ENCODE peak calls at places on chromosomes 6 and 20, in five cellular contexts. K is left ventricle myocardium inferior, A is GM12878, J is NB4, Z is fibroblast of the aortic adventitia. G is an unnamed sample.

GRCh38 chr6:73722318-73723060 is 26.5 kb downstream of the CD109 start:
- DNase-seq in Z (peak; percentile 80), A (peak; percentile 46), J (no peak), K (no peak), G (peak; percentile 75)

GRCh38 chr6:45812937-45813336 is 202.7 kb downstream of the CLIC5 start:
- DNase-seq in K (no peak), J (no peak), Z (peak; percentile 42), A (no peak), G (peak; percentile 35)

GRCh38 chr6:72418495-72418894 is 203.4 kb upstream of the KCNQ5 start:
- DNase-seq in K (no peak), A (no peak), Z (peak; percentile 51), J (no peak), G (peak; percentile 38)

GRCh38 chr6:158863646-158864045 is 44.5 kb upstream of the EZR start:
- DNase-seq in J (no peak), K (no peak), A (no peak), Z (peak; percentile 33), G (no peak)

GRCh38 chr6:100257661-100258395 is 206.9 kb downstream of the SIM1 start:
- DNase-seq in A (peak; percentile 11), Z (peak; percentile 57), K (no peak), J (peak; percentile 63), G (peak; percentile 71)

GRCh38 chr6:111677186-111677990 is 71.7 kb upstream of the TRAF3IP2 start:
- DNase-seq in K (no peak), Z (no peak), A (no peak), J (no peak), G (no peak)

GRCh38 chr6:108260126-108260808 is 573 bp downstream of the SNX3 start:
- DNase-seq in J (peak; percentile 67), A (peak; percentile 25), K (peak; percentile 32), Z (peak; percentile 65), G (peak; percentile 60)

GRCh38 chr6:38261626-38262025 is 378.1 kb downstream of the BTBD9 start:
- DNase-seq in J (no peak), K (no peak), Z (no peak), A (no peak), G (no peak)

GRCh38 chr6:114080891-114081510 is 110.1 kb upstream of the HDAC2 start:
- DNase-seq in A (no peak), J (peak; percentile 21), Z (no peak), K (no peak), G (no peak)

GRCh38 chr6:39440039-39440426 is 117.5 kb upstream of the KCNK16 start:
- DNase-seq in Z (no peak), A (no peak), K (no peak), J (no peak), G (peak; percentile 26)

GRCh38 chr20:2625062-2625461 is 27.4 kb upstream of the NOP56 start:
- DNase-seq in A (no peak), Z (no peak), J (no peak), K (no peak), G (no peak)

GRCh38 chr6:73830119-73830518 is 134.1 kb downstream of the CD109 start:
- DNase-seq in Z (no peak), J (no peak), A (no peak), K (no peak), G (no peak)

GRCh38 chr6:142833054-142833453 is 111.9 kb downstream of the HIVEP2 start:
- DNase-seq in J (peak; percentile 49), Z (peak; percentile 88), A (no peak), K (no peak), G (peak; percentile 90)

GRCh38 chr20:25275813-25276532 is 28.1 kb downstream of the PYGB start:
- DNase-seq in A (no peak), K (peak; percentile 14), Z (no peak), J (no peak), G (no peak)

GRCh38 chr20:50400705-50401045 is 109.5 kb upstream of the PTPN1 start:
- DNase-seq in A (no peak), K (no peak), J (no peak), Z (no peak), G (no peak)

GRCh38 chr20:21182832-21183563 is 57.1 kb downstream of the KIZ start:
- DNase-seq in J (peak; percentile 77), A (no peak), K (no peak), Z (peak; percentile 82), G (peak; percentile 81)

GRCh38 chr20:841568-842546 is 8.3 kb downstream of the FAM110A start:
- DNase-seq in Z (no peak), A (no peak), J (no peak), K (no peak), G (no peak)

GRCh38 chr20:62616728-62617621 is 25.3 kb upstream of the SLCO4A1 start:
- DNase-seq in Z (peak; percentile 57), A (no peak), K (peak; percentile 75), J (peak; percentile 97), G (peak; percentile 70)

GRCh38 chr6:111478064-111478476 is 4.9 kb downstream of the REV3L start:
- DNase-seq in Z (peak; percentile 49), A (no peak), J (no peak), K (no peak), G (peak; percentile 52)

GRCh38 chr6:89895273-89895874 is 1.1 kb downstream of the GJA10 start:
- DNase-seq in J (peak; percentile 55), K (no peak), A (no peak), Z (peak; percentile 53), G (peak; percentile 77)

GRCh38 chr6:160462551-160463109 is 114.5 kb downstream of the SLC22A3 start:
- DNase-seq in Z (peak; percentile 81), J (peak; percentile 90), K (no peak), A (peak; percentile 69), G (peak; percentile 92)

GRCh38 chr6:163994566-163994965 is 580.0 kb downstream of the QKI start:
- DNase-seq in J (no peak), Z (no peak), K (no peak), A (no peak), G (no peak)

GRCh38 chr6:19153270-19153980 is 683.7 kb upstream of the ID4 start:
- DNase-seq in A (no peak), J (no peak), Z (peak; percentile 34), K (peak; percentile 13), G (peak; percentile 65)

GRCh38 chr20:52242237-52243230 is 51.0 kb upstream of the ZFP64 start:
- DNase-seq in K (no peak), Z (peak; percentile 41), J (peak; percentile 15), A (no peak), G (peak; percentile 37)

GRCh38 chr6:137602311-137602710 is 108.1 kb upstream of the OLIG3 start:
- DNase-seq in K (no peak), A (no peak), Z (no peak), J (no peak), G (no peak)

GRCh38 chr20:63248835-63249591 is 5.2 kb downstream of the NKAIN4 start:
- DNase-seq in K (no peak), Z (no peak), J (no peak), A (no peak), G (no peak)

GRCh38 chr20:17586250-17586649 is 16.4 kb downstream of the DSTN start:
- DNase-seq in J (no peak), Z (no peak), A (no peak), K (no peak), G (no peak)

GRCh38 chr6:11367638-11368199 is 135.3 kb upstream of the NEDD9 start:
- DNase-seq in A (no peak), K (no peak), Z (no peak), J (no peak), G (no peak)

GRCh38 chr6:63802606-63803206 is 167.1 kb downstream of the PHF3 start:
- DNase-seq in K (no peak), Z (peak; percentile 64), J (peak; percentile 48), A (no peak), G (peak; percentile 65)

GRCh38 chr6:157557541-157557940 is 176.6 kb downstream of the ZDHHC14 start:
- DNase-seq in J (peak; percentile 42), A (peak; percentile 91), K (no peak), Z (no peak), G (no peak)

GRCh38 chr6:44123544-44123943 is 3.7 kb downstream of the MRPL14 start:
- DNase-seq in J (no peak), A (no peak), Z (no peak), K (no peak), G (no peak)
- H3K4me3 ChIP-seq in J (no peak overlapping the region), A (peak overlapping the region; percentile 46), Z (no peak overlapping the region), K (no peak overlapping the region), G (no peak overlapping the region)

GRCh38 chr6:166005401-166005845 is 162.2 kb downstream of the TBXT start:
- DNase-seq in J (no peak), A (no peak), Z (peak; percentile 63), K (peak; percentile 70), G (peak; percentile 74)
- H3K4me3 ChIP-seq in J (no peak overlapping the region), A (no peak overlapping the region), Z (peak overlapping the region; percentile 39), K (peak overlapping the region; percentile 60), G (peak overlapping the region; percentile 37)

GRCh38 chr6:31836676-31837611 is 9.4 kb downstream of the HSPA1B start:
- DNase-seq in J (peak; percentile 50), Z (peak; percentile 61), K (no peak), A (no peak), G (peak; percentile 48)
- H3K4me3 ChIP-seq in J (peak overlapping the region; percentile 98), Z (peak overlapping the region; percentile 96), K (peak overlapping the region; percentile 99), A (peak overlapping the region; percentile 82), G (peak overlapping the region; percentile 80)

GRCh38 chr20:61253264-61253639 is 1.2 kb downstream of the CDH4 start:
- DNase-seq in K (no peak), Z (no peak), A (no peak), J (no peak), G (peak; percentile 18)

GRCh38 chr20:61253640-61254511 is 1.8 kb downstream of the CDH4 start:
- DNase-seq in A (no peak), J (no peak), K (no peak), Z (no peak), G (no peak)

GRCh38 chr20:61256819-61257218 is 4.8 kb downstream of the CDH4 start:
- DNase-seq in Z (no peak), A (no peak), K (no peak), J (no peak), G (no peak)

GRCh38 chr20:61256365-61256764 is 4.3 kb downstream of the CDH4 start:
- DNase-seq in Z (no peak), A (no peak), K (no peak), J (no peak), G (no peak)

GRCh38 chr20:61254881-61255589 is 3.0 kb downstream of the CDH4 start:
- DNase-seq in K (no peak), Z (peak; percentile 18), J (no peak), A (no peak), G (peak; percentile 23)
- H3K4me3 ChIP-seq in K (no peak overlapping the region), Z (no peak overlapping the region), J (no peak overlapping the region), A (no peak overlapping the region), G (no peak overlapping the region)

GRCh38 chr6:125307964-125308615 is 6.3 kb upstream of the HDDC2 start:
- DNase-seq in K (no peak), J (no peak), Z (no peak), A (no peak), G (no peak)
- H3K4me3 ChIP-seq in K (no peak overlapping the region), J (no peak overlapping the region), Z (no peak overlapping the region), A (no peak overlapping the region), G (no peak overlapping the region)

DNA sequence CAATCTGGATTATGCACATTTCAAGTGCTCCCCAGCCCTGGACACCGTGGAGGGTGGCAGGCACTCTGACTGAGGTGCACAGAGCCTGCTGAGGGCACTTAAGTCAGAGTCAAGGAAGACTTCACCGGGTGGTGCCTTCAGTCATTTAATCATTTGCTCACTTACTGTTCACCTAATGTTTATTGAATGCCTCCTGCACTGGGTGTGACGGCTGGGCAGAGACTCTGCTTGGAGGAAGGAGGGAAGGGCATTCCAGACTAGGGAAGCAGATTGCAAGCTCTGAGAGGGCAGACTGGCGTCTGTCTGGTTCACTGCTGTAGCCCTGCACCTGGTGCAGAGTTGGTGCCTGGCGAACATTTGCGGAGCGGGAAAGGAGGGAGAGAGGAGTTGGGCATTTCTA is 54.2 kb upstream of the FAM83D start:
- DNase-seq in A (no peak), J (no peak), K (no peak), Z (no peak), G (no peak)
- H3K4me3 ChIP-seq in A (peak overlapping the region; percentile 39), J (no peak overlapping the region), K (no peak overlapping the region), Z (no peak overlapping the region), G (no peak overlapping the region)